ENCODE peak calls at places on chromosomes 7 and 10, in four cellular contexts. One of them, this sample, is unnamed. For H3K36me3 and H3K27me3, the result is how much of the 10 kb centered on the place peaks cover.

GRCh38 chr7:93011351-93012294 is 106.2 kb downstream of the SAMD9 start:
- DNase-seq in H1: no peak
- DNase-seq in hepatocyte: peak
- DNase-seq in stomach: no peak
- DNase-seq in this sample: no peak

GRCh38 chr7:76300210-76300731 is 2.2 kb upstream of the HSPB1 start:
- DNase-seq in hepatocyte: peak
- DNase-seq in H1: no peak
- DNase-seq in stomach: peak
- DNase-seq in this sample: no peak

GRCh38 chr10:48458662-48459048 is 146.2 kb downstream of the ARHGAP22 start:
- DNase-seq in hepatocyte: no peak
- DNase-seq in stomach: no peak
- DNase-seq in H1: no peak
- DNase-seq in this sample: no peak

GRCh38 chr7:37081436-37081835 is 357.1 kb upstream of the AOAH start:
- DNase-seq in stomach: peak
- DNase-seq in hepatocyte: peak
- DNase-seq in H1: no peak
- DNase-seq in this sample: no peak

GRCh38 chr7:37281368-37282092 is 167.1 kb downstream of the ELMO1 start:
- DNase-seq in hepatocyte: no peak
- DNase-seq in stomach: no peak
- DNase-seq in H1: no peak
- DNase-seq in this sample: no peak

GRCh38 chr10:23826399-23826798 is 382.5 kb upstream of the KIAA1217 start:
- DNase-seq in stomach: no peak
- DNase-seq in H1: peak
- DNase-seq in hepatocyte: peak
- DNase-seq in this sample: no peak

GRCh38 chr10:93745411-93746065 is 12.2 kb upstream of the LGI1 start:
- DNase-seq in H1: peak
- DNase-seq in stomach: no peak
- DNase-seq in hepatocyte: no peak
- DNase-seq in this sample: no peak

GRCh38 chr7:141737118-141737835 is 881 bp upstream of the SSBP1 start:
- DNase-seq in hepatocyte: peak
- DNase-seq in stomach: peak
- DNase-seq in H1: no peak
- DNase-seq in this sample: peak

GRCh38 chr7:28774529-28775057 is 183.5 kb downstream of the TRIL start:
- DNase-seq in H1: no peak
- DNase-seq in hepatocyte: no peak
- DNase-seq in stomach: no peak
- DNase-seq in this sample: no peak

GRCh38 chr7:66140924-66141323 is 26.3 kb downstream of the CRCP start:
- DNase-seq in hepatocyte: peak
- DNase-seq in H1: no peak
- DNase-seq in stomach: peak
- DNase-seq in this sample: no peak

GRCh38 chr10:33326897-33327296 is 7.6 kb downstream of the NRP1 start:
- DNase-seq in stomach: no peak
- DNase-seq in hepatocyte: no peak
- DNase-seq in H1: no peak
- DNase-seq in this sample: no peak

GRCh38 chr10:33325929-33326328 is 8.5 kb downstream of the NRP1 start:
- DNase-seq in H1: no peak
- DNase-seq in stomach: no peak
- DNase-seq in hepatocyte: no peak
- DNase-seq in this sample: no peak

GRCh38 chr10:33329178-33329577 is 5.3 kb downstream of the NRP1 start:
- DNase-seq in hepatocyte: no peak
- DNase-seq in stomach: no peak
- DNase-seq in H1: no peak
- DNase-seq in this sample: no peak

GRCh38 chr10:33328253-33328652 is 6.2 kb downstream of the NRP1 start:
- DNase-seq in stomach: no peak
- DNase-seq in H1: no peak
- DNase-seq in hepatocyte: no peak
- DNase-seq in this sample: no peak

DNA sequence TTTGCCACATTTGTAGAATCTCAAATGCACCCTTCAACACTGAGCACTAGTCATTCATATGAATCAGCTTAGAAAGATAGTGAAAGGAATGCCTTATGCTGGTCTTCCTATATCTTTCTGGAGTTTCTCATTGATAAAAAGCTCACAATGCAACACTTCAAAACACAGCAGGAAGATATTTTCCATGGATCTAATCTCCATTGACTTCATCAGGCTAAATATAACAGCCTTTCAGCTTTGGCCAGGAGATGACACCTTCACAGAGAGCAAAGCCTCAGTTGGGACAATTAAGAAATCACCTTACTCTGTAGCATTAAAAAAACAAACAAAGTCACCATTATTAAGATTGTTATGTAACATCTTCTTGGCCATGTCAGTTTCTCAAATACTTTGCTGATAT is 6.7 kb downstream of the NRP1 start:
- DNase-seq in H1: no peak
- DNase-seq in stomach: no peak
- DNase-seq in hepatocyte: no peak
- DNase-seq in this sample: no peak
- TF ChIP-seq CTCF in H1: peak
- TF ChIP-seq CTCF in stomach: no peak
- TF ChIP-seq CTCF in hepatocyte: peak
- TF ChIP-seq CTCF in this sample: no peak

GRCh38 chr10:79437111-79437814 is 8.2 kb downstream of the ZCCHC24 start:
- DNase-seq in stomach: no peak
- DNase-seq in H1: no peak
- DNase-seq in hepatocyte: no peak
- DNase-seq in this sample: no peak

GRCh38 chr10:79435271-79436065 is 10.0 kb downstream of the ZCCHC24 start:
- DNase-seq in H1: no peak
- DNase-seq in hepatocyte: no peak
- DNase-seq in stomach: no peak
- DNase-seq in this sample: no peak

GRCh38 chr10:79438021-79438698 is 7.3 kb downstream of the ZCCHC24 start:
- DNase-seq in H1: no peak
- DNase-seq in stomach: no peak
- DNase-seq in hepatocyte: no peak
- DNase-seq in this sample: no peak

GRCh38 chr10:79436066-79436849 is 9.2 kb downstream of the ZCCHC24 start:
- DNase-seq in H1: no peak
- DNase-seq in hepatocyte: no peak
- DNase-seq in stomach: no peak
- DNase-seq in this sample: no peak

DNA sequence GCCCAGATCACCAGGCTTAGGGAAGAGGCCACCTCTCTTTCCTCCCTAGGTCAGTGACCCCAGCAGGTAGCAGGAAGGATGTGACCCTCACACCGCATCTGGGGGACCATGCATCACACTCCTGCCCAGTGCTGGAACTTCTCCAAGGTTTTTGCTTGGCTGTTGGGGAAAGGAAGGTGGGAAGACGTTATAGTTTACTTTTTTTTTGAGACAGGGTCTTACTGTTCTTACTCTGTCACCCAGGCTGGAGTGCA is 8.6 kb downstream of the ZCCHC24 start:
- DNase-seq in hepatocyte: no peak
- DNase-seq in stomach: no peak
- DNase-seq in H1: no peak
- DNase-seq in this sample: no peak
- H3K36me3 ChIP-seq in hepatocyte: under half
- H3K36me3 ChIP-seq in stomach: under half
- H3K36me3 ChIP-seq in H1: under half
- H3K36me3 ChIP-seq in this sample: under half

GRCh38 chr10:120705306-120705705 is 145.9 kb upstream of the WDR11 start:
- DNase-seq in hepatocyte: no peak
- DNase-seq in H1: no peak
- DNase-seq in stomach: no peak
- DNase-seq in this sample: no peak
- H3K27me3 ChIP-seq in hepatocyte: under half
- H3K27me3 ChIP-seq in H1: under half
- H3K27me3 ChIP-seq in stomach: under half
- H3K27me3 ChIP-seq in this sample: under half

GRCh38 chr7:74275401-74275881 is 13.8 kb upstream of the CLIP2 start:
- DNase-seq in hepatocyte: no peak
- DNase-seq in H1: peak
- DNase-seq in stomach: no peak
- DNase-seq in this sample: no peak
- TF ChIP-seq CTCF in hepatocyte: peak
- TF ChIP-seq CTCF in H1: peak
- TF ChIP-seq CTCF in stomach: peak
- TF ChIP-seq CTCF in this sample: peak

GRCh38 chr7:99563650-99564049 is 5.2 kb downstream of the ZNF655 start:
- DNase-seq in stomach: no peak
- DNase-seq in hepatocyte: peak
- DNase-seq in H1: no peak
- DNase-seq in this sample: no peak
- H3K36me3 ChIP-seq in stomach: half or more
- H3K36me3 ChIP-seq in hepatocyte: under half
- H3K36me3 ChIP-seq in H1: half or more
- H3K36me3 ChIP-seq in this sample: under half

GRCh38 chr10:75292794-75293455 is 57.2 kb upstream of the COMTD1 start:
- DNase-seq in H1: no peak
- DNase-seq in hepatocyte: no peak
- DNase-seq in stomach: no peak
- DNase-seq in this sample: no peak
- H3K27me3 ChIP-seq in H1: under half
- H3K27me3 ChIP-seq in hepatocyte: under half
- H3K27me3 ChIP-seq in stomach: under half
- H3K27me3 ChIP-seq in this sample: under half

GRCh38 chr10:80200259-80200658 is 5.1 kb downstream of the ANXA11 start:
- DNase-seq in stomach: no peak
- DNase-seq in hepatocyte: no peak
- DNase-seq in H1: no peak
- DNase-seq in this sample: no peak

GRCh38 chr10:80201592-80202256 is 3.6 kb downstream of the ANXA11 start:
- DNase-seq in hepatocyte: no peak
- DNase-seq in H1: no peak
- DNase-seq in stomach: peak
- DNase-seq in this sample: no peak

GRCh38 chr10:80197972-80198591 is 7.3 kb downstream of the ANXA11 start:
- DNase-seq in hepatocyte: no peak
- DNase-seq in H1: no peak
- DNase-seq in stomach: peak
- DNase-seq in this sample: no peak

GRCh38 chr10:80200687-80201086 is 4.7 kb downstream of the ANXA11 start:
- DNase-seq in stomach: no peak
- DNase-seq in H1: no peak
- DNase-seq in hepatocyte: no peak
- DNase-seq in this sample: no peak

DNA sequence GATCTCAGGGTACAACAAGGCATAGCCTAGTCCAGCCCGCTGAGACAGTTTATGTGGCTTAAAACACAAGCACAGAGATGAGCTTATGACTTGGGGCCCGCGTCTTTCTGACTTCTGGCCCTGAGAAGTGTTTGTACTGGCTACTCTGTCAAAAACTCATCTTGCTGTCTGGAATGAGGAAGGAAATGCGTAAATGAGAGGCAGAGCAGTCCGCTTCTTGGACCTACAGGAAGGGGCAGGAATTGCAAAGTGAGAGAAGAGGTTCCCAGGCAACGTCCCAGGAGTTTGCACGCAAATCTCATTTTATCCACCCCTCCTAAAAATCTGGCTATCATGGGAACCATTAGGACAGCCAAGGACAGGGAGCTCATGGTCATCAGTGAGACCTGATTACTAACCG is 5.5 kb downstream of the ANXA11 start:
- DNase-seq in H1: no peak
- DNase-seq in hepatocyte: peak
- DNase-seq in stomach: peak
- DNase-seq in this sample: no peak
- TF ChIP-seq CTCF in H1: no peak
- TF ChIP-seq CTCF in hepatocyte: no peak
- TF ChIP-seq CTCF in stomach: peak
- TF ChIP-seq CTCF in this sample: no peak

GRCh38 chr7:5232485-5232837 is 42.4 kb downstream of the WIPI2 start:
- DNase-seq in hepatocyte: no peak
- DNase-seq in stomach: no peak
- DNase-seq in H1: no peak
- DNase-seq in this sample: no peak
- H3K36me3 ChIP-seq in hepatocyte: under half
- H3K36me3 ChIP-seq in stomach: half or more
- H3K36me3 ChIP-seq in H1: under half
- H3K36me3 ChIP-seq in this sample: under half

This sample was measured in GM06990.